ENCODE peak calls at places on chromosomes 1 and 21, in five cellular contexts. X, D, W, T and N are unnamed samples.

GRCh38 chr1:8381618-8382017 is 63.7 kb downstream of the SLC45A1 start:
- DNase-seq in X (peak; percentile 65), T (no peak), W (no peak), D (no peak), N (no peak)

GRCh38 chr1:223258751-223259177 is 105.2 kb downstream of the SUSD4 start:
- DNase-seq in W (no peak), T (no peak), D (peak; percentile 68), X (no peak), N (no peak)

GRCh38 chr21:35933466-35933865 is 126.9 kb downstream of the SETD4 start:
- DNase-seq in W (peak; percentile 70), X (peak; percentile 26), T (peak; percentile 34), D (peak; percentile 84), N (no peak)

GRCh38 chr1:50977575-50978143 is 7.6 kb downstream of the CDKN2C start:
- DNase-seq in D (peak; percentile 66), X (peak; percentile 65), W (peak; percentile 8), T (peak; percentile 58), N (peak; percentile 38)

GRCh38 chr1:200883118-200883517 is 10.3 kb downstream of the GPR25 start:
- DNase-seq in T (no peak), X (no peak), D (no peak), W (no peak), N (no peak)

GRCh38 chr1:118999348-119000071 is 11.4 kb upstream of the TBX15 start:
- DNase-seq in T (no peak), W (no peak), D (no peak), X (no peak), N (no peak)

GRCh38 chr1:110607663-110608230 is 1.6 kb upstream of the KCNA2 start:
- DNase-seq in W (no peak), X (peak; percentile 23), T (no peak), D (no peak), N (peak; percentile 69)

GRCh38 chr1:109777980-109778625 is 14.4 kb upstream of the EPS8L3 start:
- DNase-seq in X (peak; percentile 3), T (peak; percentile 5), D (no peak), W (no peak), N (no peak)

GRCh38 chr1:53308512-53308911 is 19.4 kb downstream of the LRP8 start:
- DNase-seq in W (no peak), T (no peak), D (no peak), X (no peak), N (no peak)

GRCh38 chr1:153526132-153526543 is 9.7 kb downstream of the S100A6 start:
- DNase-seq in D (no peak), T (no peak), W (no peak), X (peak; percentile 44), N (no peak)

GRCh38 chr21:38054334-38054733 is 138.1 kb upstream of the KCNJ6 start:
- DNase-seq in T (no peak), X (no peak), D (no peak), W (no peak), N (no peak)

GRCh38 chr1:219716611-219717114 is 103.8 kb upstream of the ZC3H11B start:
- DNase-seq in X (no peak), T (no peak), W (no peak), D (peak; percentile 36), N (no peak)

GRCh38 chr1:213201380-213202155 is 150.5 kb downstream of the RPS6KC1 start:
- DNase-seq in X (no peak), W (no peak), D (peak; percentile 82), T (no peak), N (no peak)

GRCh38 chr1:228373681-228374571 is 32.7 kb downstream of the TRIM11 start:
- DNase-seq in X (no peak), T (no peak), W (no peak), D (no peak), N (no peak)
- H3K27ac ChIP-seq in X (peak overlapping the region; percentile 36), T (no peak overlapping the region), W (peak overlapping the region; percentile 95), D (peak overlapping the region; percentile 57), N (peak overlapping the region; percentile 61)

DNA sequence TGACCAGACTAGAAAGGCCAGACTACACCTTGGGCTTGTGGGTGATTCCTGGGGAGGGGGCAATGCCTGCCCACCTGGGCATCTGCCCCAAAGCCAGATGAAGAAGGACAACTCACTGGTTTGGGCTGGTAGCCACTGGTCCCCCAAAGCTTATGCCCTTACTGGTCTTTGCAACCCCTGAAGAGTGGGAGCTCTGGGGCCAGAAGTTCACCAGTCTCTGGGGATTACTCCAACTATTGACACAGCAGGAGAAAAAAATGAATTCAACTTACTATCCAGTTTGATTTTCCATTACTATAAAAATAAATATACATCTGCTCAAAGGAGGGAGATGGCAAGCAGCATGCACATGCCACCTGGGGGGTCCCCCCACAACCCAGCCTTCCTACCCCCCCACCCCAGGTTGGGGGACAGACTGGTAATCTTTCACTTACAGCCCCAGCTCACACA is 2.6 kb downstream of the AHDC1 start:
- DNase-seq in T (no peak), D (no peak), X (no peak), W (no peak), N (no peak)
- H3K4me3 ChIP-seq in T (no peak overlapping the region), D (peak overlapping the region; percentile 96), X (no peak overlapping the region), W (peak overlapping the region; percentile 99), N (no peak overlapping the region)

GRCh38 chr1:206565973-206566372 is 46.3 kb downstream of the EIF2D start:
- DNase-seq in X (no peak), W (no peak), T (no peak), D (no peak), N (no peak)

GRCh38 chr1:206559661-206559995 is 52.3 kb downstream of the RASSF5 start:
- DNase-seq in D (no peak), X (peak; percentile 60), T (no peak), W (no peak), N (no peak)

GRCh38 chr1:206560021-206560716 is 52.1 kb downstream of the EIF2D start:
- DNase-seq in D (peak; percentile 18), W (no peak), X (peak; percentile 75), T (no peak), N (no peak)

GRCh38 chr1:206566976-206567375 is 45.3 kb downstream of the EIF2D start:
- DNase-seq in T (no peak), W (no peak), D (no peak), X (no peak), N (no peak)

GRCh38 chr1:206563367-206563953 is 48.8 kb downstream of the EIF2D start:
- DNase-seq in T (no peak), X (no peak), D (no peak), W (no peak), N (no peak)
- H3K4me1 ChIP-seq in T (peaks cover 7% of the 10 kb centered on the region), X (peaks cover 25% of the 10 kb centered on the region), D (peaks cover 56% of the 10 kb centered on the region), W (peaks cover 30% of the 10 kb centered on the region), N (peaks cover 28% of the 10 kb centered on the region)

GRCh38 chr1:205172729-205173366 is 38.7 kb downstream of the DSTYK start:
- DNase-seq in D (peak; percentile 86), X (no peak), T (no peak), W (no peak), N (no peak)
- H3K27ac ChIP-seq in D (no peak overlapping the region), X (no peak overlapping the region), T (no peak overlapping the region), W (no peak overlapping the region), N (no peak overlapping the region)

GRCh38 chr1:158020877-158021630 is 27.6 kb downstream of the KIRREL1 start:
- DNase-seq in D (peak; percentile 45), W (no peak), T (no peak), X (no peak), N (no peak)
- H3K4me3 ChIP-seq in D (no peak overlapping the region), W (no peak overlapping the region), T (no peak overlapping the region), X (no peak overlapping the region), N (no peak overlapping the region)